ENCODE peak calls at places on chromosomes 7 and 10, in six cellular contexts. M, X, J, S, L and I are unnamed samples. For H3K4me1, the result is how much of the 10 kb centered on the place peaks cover.

GRCh38 chr7:96236198-96237039 is 85.5 kb downstream of the SLC25A13 start:
- DNase-seq in L (no peak), M (no peak), X (peak), S (no peak), J (no peak), I (peak)

GRCh38 chr10:93535293-93535692 is 31.2 kb upstream of the FFAR4 start:
- DNase-seq in X (no peak), J (no peak), L (no peak), S (no peak), M (no peak), I (no peak)

GRCh38 chr7:33388332-33388731 is 259.0 kb downstream of the BBS9 start:
- DNase-seq in M (no peak), S (no peak), X (no peak), J (no peak), L (no peak), I (no peak)

GRCh38 chr7:45328397-45329080 is 170.9 kb downstream of the RAMP3 start:
- DNase-seq in M (no peak), J (no peak), S (no peak), X (no peak), L (no peak), I (no peak)

GRCh38 chr7:82312646-82313045 is 130.9 kb downstream of the CACNA2D1 start:
- DNase-seq in M (no peak), L (no peak), J (no peak), X (no peak), S (no peak), I (no peak)

GRCh38 chr10:13788701-13789447 is 202.1 kb downstream of the PRPF18 start:
- DNase-seq in M (no peak), X (no peak), J (peak), S (no peak), L (no peak), I (peak)

GRCh38 chr10:60917331-60918280 is 26.4 kb downstream of the RHOBTB1 start:
- DNase-seq in X (no peak), L (no peak), M (no peak), S (no peak), J (no peak), I (no peak)

GRCh38 chr7:55052726-55053431 is 34.1 kb downstream of the EGFR start:
- DNase-seq in M (no peak), L (no peak), X (no peak), S (no peak), J (no peak), I (no peak)

GRCh38 chr7:27608776-27609495 is 53.7 kb downstream of the HIBADH start:
- DNase-seq in X (no peak), S (no peak), J (no peak), M (no peak), L (no peak), I (no peak)

GRCh38 chr10:118850418-118851061 is 95.8 kb upstream of the CACUL1 start:
- DNase-seq in X (peak), S (peak), J (peak), L (peak), M (no peak), I (peak)

GRCh38 chr10:121326905-121327304 is 271.3 kb downstream of the FGFR2 start:
- DNase-seq in J (no peak), L (no peak), M (no peak), X (no peak), S (no peak), I (no peak)

GRCh38 chr10:123870260-123870659 is 21.3 kb downstream of the CPXM2 start:
- DNase-seq in M (no peak), L (no peak), X (peak), J (no peak), S (no peak), I (no peak)

GRCh38 chr10:71472912-71473311 is 76.2 kb downstream of the CDH23 start:
- DNase-seq in J (no peak), X (no peak), L (no peak), M (no peak), S (no peak), I (no peak)
- H3K4me1 ChIP-seq in J (under half), X (under half), L (under half), M (under half), S (under half), I (under half)

GRCh38 chr7:151057737-151057988 is at the start of gene CDK5:
- DNase-seq in J (no peak), M (no peak), S (no peak), L (no peak), X (no peak), I (no peak)
- H3K4me1 ChIP-seq in J (under half), M (under half), S (under half), L (under half), X (under half), I (under half)

GRCh38 chr7:128739048-128739962 is at the start of gene CALU:
- DNase-seq in L (peak), J (peak), S (peak), M (peak), X (peak), I (peak)
- H3K4me1 ChIP-seq in L (under half), J (under half), S (under half), M (under half), X (under half), I (under half)

GRCh38 chr7:133364959-133365680 is 112.2 kb downstream of the EXOC4 start:
- DNase-seq in M (no peak), J (no peak), S (no peak), X (no peak), L (no peak), I (no peak)

GRCh38 chr7:133365892-133366291 is 113.0 kb downstream of the EXOC4 start:
- DNase-seq in J (no peak), S (no peak), X (no peak), L (no peak), M (no peak), I (peak)

GRCh38 chr7:133358728-133359127 is 105.8 kb downstream of the EXOC4 start:
- DNase-seq in J (no peak), X (no peak), S (no peak), M (no peak), L (no peak), I (no peak)

GRCh38 chr7:133360201-133360600 is 107.3 kb downstream of the EXOC4 start:
- DNase-seq in M (no peak), X (no peak), L (no peak), S (no peak), J (no peak), I (no peak)

DNA sequence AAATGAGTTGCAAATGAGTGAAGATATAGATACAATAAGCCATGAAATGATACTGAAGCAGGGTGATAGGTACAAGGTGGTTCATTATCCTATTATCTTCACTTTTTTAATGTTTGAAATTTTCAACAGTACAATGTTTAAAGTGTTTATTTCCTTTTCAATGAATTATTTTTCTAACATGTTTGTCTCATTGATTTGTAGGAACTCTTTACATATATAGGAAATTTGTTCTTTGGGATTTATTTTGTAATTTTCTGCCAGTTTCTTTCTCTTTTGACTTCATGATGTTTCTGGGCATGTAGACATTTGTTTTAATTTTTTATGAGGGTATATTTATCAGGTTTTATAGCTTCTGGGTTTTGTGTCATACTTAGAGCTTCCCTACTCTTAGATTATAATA is 108.9 kb downstream of the EXOC4 start:
- DNase-seq in L (no peak), S (no peak), M (no peak), J (no peak), X (no peak), I (no peak)
- H3K4me1 ChIP-seq in L (under half), S (under half), M (under half), J (under half), X (under half), I (under half)

GRCh38 chr7:101959829-101960228 is 142.4 kb downstream of the CUX1 start:
- DNase-seq in L (no peak), S (no peak), M (no peak), X (no peak), J (no peak), I (no peak)

GRCh38 chr7:101960323-101960722 is 142.9 kb downstream of the CUX1 start:
- DNase-seq in M (no peak), J (no peak), L (no peak), S (no peak), X (no peak), I (no peak)

GRCh38 chr7:101960985-101961708 is 143.7 kb downstream of the CUX1 start:
- DNase-seq in L (no peak), X (no peak), J (no peak), M (no peak), S (no peak), I (no peak)

GRCh38 chr7:101957733-101958525 is 140.5 kb downstream of the CUX1 start:
- DNase-seq in M (no peak), S (no peak), L (no peak), J (no peak), X (no peak), I (no peak)

DNA sequence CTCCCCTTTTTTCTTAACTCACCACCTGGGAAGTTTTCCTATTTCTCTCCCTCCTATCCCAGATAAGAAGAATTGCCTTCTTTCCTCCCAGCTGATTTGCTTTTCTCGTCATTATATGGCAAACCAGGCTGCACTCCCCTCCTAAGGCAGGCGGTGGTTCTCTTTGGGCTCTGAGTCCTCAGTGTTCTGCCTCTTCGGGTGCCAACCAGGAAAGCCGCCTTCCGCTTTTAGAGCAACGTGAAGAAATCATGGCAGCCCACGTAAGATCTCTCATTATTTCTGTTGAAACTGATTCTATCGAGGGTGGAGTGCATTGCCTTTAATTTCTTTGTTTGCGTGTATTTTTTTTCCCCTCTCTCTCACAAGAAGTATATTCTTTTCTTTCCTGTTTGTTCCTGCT is 141.9 kb downstream of the CUX1 start:
- DNase-seq in J (no peak), S (no peak), M (no peak), X (no peak), L (no peak), I (no peak)
- H3K4me1 ChIP-seq in J (under half), S (under half), M (under half), X (under half), L (under half), I (under half)

DNA sequence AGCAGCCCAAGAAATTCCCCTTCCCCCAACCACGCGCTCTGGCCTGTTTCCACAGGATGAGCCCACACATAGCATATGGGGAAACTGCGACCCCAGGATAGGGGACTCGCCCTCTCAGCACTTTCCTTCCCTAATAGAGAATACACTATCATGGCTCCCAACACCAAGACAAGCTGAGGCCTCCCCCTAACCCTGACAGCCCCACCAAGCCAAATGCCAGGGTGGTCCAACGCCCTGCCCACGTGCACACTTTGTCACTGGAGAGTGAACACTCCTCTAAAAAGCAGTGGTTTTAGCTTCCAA is 11.0 kb downstream of the PSD start:
- DNase-seq in S (no peak), X (no peak), L (no peak), J (no peak), M (no peak), I (no peak)
- H3K4me1 ChIP-seq in S (under half), X (under half), L (under half), J (under half), M (under half), I (under half)

DNA sequence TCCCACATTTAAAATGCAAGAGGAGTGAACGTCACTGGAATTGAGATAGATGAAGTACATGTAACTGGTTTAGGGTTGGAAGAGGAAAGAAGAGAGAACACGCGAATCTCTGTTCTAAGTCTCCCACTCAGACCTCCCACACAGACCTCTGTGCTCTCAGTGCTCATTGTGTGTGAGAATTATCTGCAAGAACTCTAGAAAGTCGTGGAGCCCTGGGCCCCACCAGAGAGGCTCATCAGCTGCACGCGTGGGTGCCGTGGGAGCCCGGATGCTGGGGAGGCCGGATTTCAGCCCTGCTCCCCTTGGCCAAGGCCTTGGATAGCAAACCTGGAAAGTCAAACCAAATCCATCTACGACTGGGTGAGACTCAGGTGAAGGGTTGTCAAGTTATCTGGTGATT is 250.5 kb downstream of the ADARB2 start:
- DNase-seq in S (no peak), L (no peak), M (no peak), X (no peak), J (no peak), I (no peak)
- H3K4me1 ChIP-seq in S (under half), L (under half), M (under half), X (under half), J (under half), I (under half)

DNA sequence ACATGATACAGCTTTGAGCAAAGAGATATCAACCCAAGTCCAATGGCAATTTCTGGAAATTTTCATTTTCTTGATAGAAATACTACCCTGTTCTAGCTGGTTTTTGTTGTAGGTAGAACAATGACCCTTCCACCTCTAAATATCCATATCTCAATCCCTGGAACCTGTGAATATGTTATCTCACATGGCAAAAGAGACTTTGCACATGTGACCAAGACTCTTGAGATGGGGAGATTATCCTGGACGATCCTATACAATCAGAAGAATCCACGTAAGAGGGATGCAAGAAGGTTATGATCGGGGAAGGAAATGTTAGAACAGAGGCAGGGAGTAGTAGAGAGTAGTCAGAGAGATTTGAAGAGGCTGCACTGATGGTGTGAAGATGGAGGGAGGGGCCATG is 124.9 kb downstream of the CCDC71L start:
- DNase-seq in L (no peak), S (no peak), J (no peak), M (no peak), X (no peak), I (no peak)
- H3K4me1 ChIP-seq in L (under half), S (under half), J (under half), M (under half), X (under half), I (under half)

GRCh38 chr10:44914891-44915290 is 3.8 kb downstream of the TMEM72 start:
- DNase-seq in X (no peak), M (no peak), S (no peak), J (no peak), L (no peak), I (no peak)
- H3K4me1 ChIP-seq in X (under half), M (under half), S (under half), J (under half), L (under half), I (under half)